ENCODE peak calls at places on chromosome 17, in six cellular contexts. T is right lobe of liver; W is hepatocyte; R is transverse colon; K is CD8-positive, alpha-beta T cell; D is psoas muscle. P is an unnamed sample. For H3K27me3 and H3K4me1, the result is how much of the 10 kb centered on the place peaks cover.

GRCh38 chr17:65556910-65557348 is 4.5 kb downstream of the AXIN2 start:
- DNase-seq in R (no peak), W (no peak), K (no peak), D (no peak), T (no peak), P (no peak)

GRCh38 chr17:52181842-52182241 is 23.3 kb upstream of the CA10 start:
- DNase-seq in W (peak), R (no peak), K (no peak), T (no peak), D (no peak), P (no peak)

GRCh38 chr17:40015005-40015997 is at the start of gene CSF3:
- DNase-seq in R (peak), D (peak), T (no peak), K (no peak), W (peak), P (no peak)

GRCh38 chr17:27602721-27603445 is 28.1 kb upstream of the LGALS9 start:
- DNase-seq in T (peak), K (peak), D (peak), W (peak), R (peak), P (peak)

GRCh38 chr17:27389542-27390140 is 66.6 kb upstream of the KSR1 start:
- DNase-seq in W (no peak), T (no peak), K (no peak), R (no peak), D (no peak), P (no peak)

GRCh38 chr17:77354721-77355455 is 214.1 kb downstream of the SEC14L1 start:
- DNase-seq in D (peak), W (peak), T (peak), R (peak), K (no peak), P (peak)

GRCh38 chr17:45743626-45744326 is 40.3 kb upstream of the CRHR1 start:
- DNase-seq in T (no peak), R (no peak), W (no peak), K (no peak), D (no peak), P (no peak)

GRCh38 chr17:66953661-66954060 is 10.8 kb upstream of the CACNG4 start:
- DNase-seq in R (no peak), W (no peak), K (no peak), T (no peak), D (no peak), P (no peak)

GRCh38 chr17:17120294-17120693 is 78.0 kb downstream of the MPRIP start:
- DNase-seq in K (no peak), R (no peak), D (peak), W (no peak), T (peak), P (no peak)

GRCh38 chr17:5097101-5097834 is 14.4 kb downstream of the ZNF232 start:
- DNase-seq in K (peak), R (peak), D (peak), T (peak), W (peak), P (peak)

GRCh38 chr17:47323382-47324223 is at the start of gene EFCAB13:
- DNase-seq in W (peak), R (peak), K (peak), D (peak), T (peak), P (peak)
- TF ChIP-seq CTCF in W (peak), R (peak), K (peak), D (no peak), T (peak), P (no peak)

DNA sequence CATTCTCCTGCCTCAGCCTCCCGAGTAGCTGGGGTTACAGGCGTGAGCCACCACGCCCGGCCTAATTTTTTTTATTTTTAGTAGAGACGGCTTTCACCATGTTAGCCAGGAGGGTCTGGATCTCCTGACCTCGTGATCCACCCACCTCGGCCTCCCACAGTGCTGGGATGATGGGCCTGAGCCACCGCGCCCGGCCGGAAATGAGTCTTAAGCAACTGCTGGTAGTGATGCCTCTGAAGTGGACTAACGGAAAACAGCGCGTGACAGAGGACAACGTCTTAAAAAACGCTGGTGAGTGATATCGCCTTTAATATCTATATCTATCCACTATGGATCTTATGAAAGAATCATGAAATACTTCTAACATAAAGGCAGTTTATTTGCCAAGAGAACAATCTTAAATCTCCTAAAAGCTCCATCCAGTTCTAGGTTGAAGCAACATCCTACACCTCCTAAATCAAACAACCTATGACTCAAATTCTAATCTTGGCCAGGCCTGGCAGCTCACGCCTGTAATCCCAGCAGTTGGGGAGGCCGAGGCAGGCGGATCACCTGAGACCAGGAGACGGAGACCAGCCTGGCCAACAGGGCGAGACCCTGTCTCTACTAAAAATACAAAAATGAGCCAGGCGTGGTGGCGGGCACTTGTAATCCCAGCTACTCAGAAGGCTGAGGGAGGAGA is 69.8 kb downstream of the NXN start:
- DNase-seq in R (no peak), K (no peak), W (no peak), D (peak), T (peak), P (no peak)
- H3K27me3 ChIP-seq in R (under half), K (under half), W (under half), D (under half), T (under half), P (under half)

GRCh38 chr17:58334661-58335060 is 6.1 kb upstream of the TSPOAP1 start:
- DNase-seq in T (no peak), K (no peak), W (no peak), D (no peak), R (no peak), P (no peak)

GRCh38 chr17:58331815-58332719 is 3.5 kb upstream of the TSPOAP1 start:
- DNase-seq in W (no peak), R (peak), T (peak), K (peak), D (peak), P (peak)

GRCh38 chr17:58332720-58333395 is 4.3 kb upstream of the TSPOAP1 start:
- DNase-seq in R (no peak), T (no peak), K (no peak), D (no peak), W (no peak), P (no peak)

GRCh38 chr17:58335061-58335731 is 6.6 kb upstream of the TSPOAP1 start:
- DNase-seq in R (no peak), T (no peak), W (no peak), K (peak), D (no peak), P (peak)

DNA sequence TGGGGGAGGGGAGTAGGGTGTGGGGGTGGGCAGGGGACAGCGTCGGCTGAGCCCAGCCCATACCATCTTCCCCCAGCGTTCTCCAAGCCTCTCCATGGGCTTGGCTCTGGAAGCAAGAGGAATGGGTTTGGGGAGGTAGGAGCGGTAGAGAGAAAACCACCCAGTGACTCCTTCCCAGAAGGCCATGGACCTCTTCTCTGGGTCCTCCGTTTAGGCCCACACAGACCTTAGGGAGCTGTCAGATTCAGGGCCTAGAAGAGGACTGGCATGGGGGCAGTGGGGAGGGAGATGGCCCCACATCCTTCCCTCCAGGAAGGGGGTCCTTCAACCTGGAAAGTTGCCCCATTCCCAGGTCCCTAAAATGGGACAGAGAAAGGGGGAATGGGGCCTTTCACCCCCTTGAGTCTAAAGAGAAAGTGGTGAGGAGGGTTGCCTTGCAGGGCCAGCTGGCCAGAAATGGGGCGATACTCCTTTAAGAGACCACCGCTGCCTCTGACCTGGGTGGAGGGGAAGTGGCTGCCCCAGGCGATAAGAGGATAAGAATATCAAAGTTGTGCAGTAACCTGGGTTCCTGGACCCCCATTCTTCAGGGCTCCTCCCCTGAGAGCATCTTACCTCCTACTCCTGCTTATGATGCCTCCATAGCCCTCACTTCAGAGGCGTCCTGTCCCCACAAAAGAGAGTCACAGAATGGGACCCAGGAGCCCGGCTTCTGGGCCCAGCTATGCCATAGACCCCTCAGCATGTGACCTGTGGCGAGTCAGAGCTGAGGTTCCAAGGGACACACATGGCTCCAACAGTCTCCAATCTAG is 5.0 kb upstream of the TSPOAP1 start:
- DNase-seq in R (no peak), D (no peak), W (no peak), T (no peak), K (no peak), P (no peak)
- H3K4me1 ChIP-seq in R (under half), D (under half), W (under half), T (under half), K (under half), P (under half)

DNA sequence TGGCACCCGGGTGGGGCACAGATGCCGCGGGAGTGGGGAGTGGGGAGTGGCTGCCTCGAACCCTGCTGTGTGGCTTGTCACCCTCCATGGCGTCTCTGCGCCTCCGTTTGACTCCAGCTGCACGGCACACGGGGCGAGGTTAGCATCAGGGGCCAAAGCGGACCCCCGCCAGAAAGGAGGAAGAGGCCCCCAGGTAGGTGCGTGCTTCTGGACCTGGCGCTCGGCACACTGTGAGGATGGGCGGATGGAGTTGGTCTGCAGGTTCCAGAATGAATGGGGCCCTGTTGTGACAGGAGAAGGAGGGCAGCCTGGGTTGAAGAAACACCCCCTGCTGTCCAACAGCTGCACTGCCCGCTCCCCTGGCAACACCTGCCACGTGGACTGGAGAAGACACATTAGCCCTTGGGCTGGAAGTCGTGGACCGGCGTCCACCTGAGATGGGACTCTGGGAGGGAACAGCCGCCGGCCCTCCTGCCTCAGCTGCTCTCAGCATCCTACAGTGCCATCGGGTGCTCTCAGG is 9.4 kb upstream of the FASN start:
- DNase-seq in W (peak), D (peak), R (no peak), K (no peak), T (peak), P (no peak)
- TF ChIP-seq CTCF in W (no peak), D (peak), R (no peak), K (no peak), T (peak), P (no peak)

P was measured in adrenal gland.